ENCODE peak calls at places on chromosomes 11 and 22, in six cellular contexts. E, K, Q, L, X and S are unnamed samples.

GRCh38 chr11:16843307-16843706 is 104.9 kb downstream of the C11orf58 start:
- DNase-seq in L (no peak), X (no peak), K (no peak), Q (no peak), E (no peak), S (no peak)

GRCh38 chr22:36304429-36304828 is 51.5 kb downstream of the APOL1 start:
- DNase-seq in E (no peak), K (no peak), L (peak), X (no peak), Q (no peak), S (no peak)

GRCh38 chr11:7513210-7514098 is at the start of gene PPFIBP2:
- DNase-seq in K (no peak), L (peak), Q (peak), X (peak), E (peak), S (peak)

GRCh38 chr11:112453601-112454577 is 193.2 kb upstream of the PLET1 start:
- DNase-seq in L (peak), K (no peak), E (peak), Q (peak), X (peak), S (peak)

GRCh38 chr22:44382461-44383038 is 69.8 kb upstream of the SHISAL1 start:
- DNase-seq in L (no peak), Q (no peak), K (no peak), X (no peak), E (no peak), S (no peak)

GRCh38 chr11:41382927-41383326 is 76.5 kb downstream of the LRRC4C start:
- DNase-seq in Q (no peak), L (no peak), K (no peak), E (no peak), X (no peak), S (no peak)

GRCh38 chr11:100689141-100689540 is 2.1 kb downstream of the ARHGAP42 start:
- DNase-seq in Q (no peak), L (no peak), K (no peak), E (no peak), X (no peak), S (no peak)

GRCh38 chr11:68954970-68955958 is 25.5 kb downstream of the MRGPRD start:
- DNase-seq in L (peak), K (no peak), Q (no peak), E (no peak), X (peak), S (no peak)

GRCh38 chr22:19103881-19104821 is 18.1 kb downstream of the DGCR2 start:
- DNase-seq in E (no peak), X (no peak), L (peak), Q (no peak), K (no peak), S (no peak)

GRCh38 chr11:62574363-62575057 is 819 bp upstream of the EEF1G start:
- DNase-seq in E (no peak), L (peak), Q (no peak), K (no peak), X (peak), S (no peak)

GRCh38 chr11:90722552-90723190 is 499.8 kb upstream of the CHORDC1 start:
- DNase-seq in E (no peak), L (no peak), Q (no peak), K (no peak), X (no peak), S (no peak)

GRCh38 chr22:24466831-24467249 is 28.3 kb upstream of the UPB1 start:
- DNase-seq in X (peak), Q (no peak), K (no peak), E (no peak), L (peak), S (peak)

GRCh38 chr22:44642096-44642644 is 59.8 kb upstream of the PRR5 start:
- DNase-seq in Q (no peak), X (no peak), E (no peak), L (no peak), K (no peak), S (no peak)

GRCh38 chr11:109015283-109015682 is 350.4 kb downstream of the DDX10 start:
- DNase-seq in E (no peak), K (no peak), Q (no peak), L (peak), X (no peak), S (peak)

GRCh38 chr11:121416909-121417567 is 35.1 kb upstream of the SORL1 start:
- DNase-seq in E (peak), L (peak), Q (peak), X (peak), K (peak), S (peak)

GRCh38 chr11:105201166-105201565 is 61.6 kb upstream of the CARD18 start:
- DNase-seq in K (no peak), X (no peak), L (no peak), Q (no peak), E (no peak), S (no peak)

GRCh38 chr22:39236321-39237275 is 8.2 kb downstream of the PDGFB start:
- DNase-seq in X (no peak), K (no peak), E (no peak), Q (no peak), L (no peak), S (no peak)

GRCh38 chr11:83816572-83817187 is 530.5 kb upstream of the CCDC90B start:
- DNase-seq in X (no peak), K (no peak), L (peak), E (no peak), Q (no peak), S (no peak)

GRCh38 chr22:30224161-30224857 is 22.2 kb downstream of the LIF start:
- DNase-seq in E (no peak), L (no peak), K (peak), X (peak), Q (no peak), S (peak)

GRCh38 chr22:27474711-27475547 is 326.6 kb downstream of the MN1 start:
- DNase-seq in E (no peak), Q (no peak), K (peak), L (peak), X (peak), S (peak)

GRCh38 chr11:16778286-16778685 is 39.8 kb downstream of the C11orf58 start:
- DNase-seq in Q (no peak), X (no peak), K (no peak), L (no peak), E (no peak), S (no peak)

GRCh38 chr11:128303383-128303782 is 284.0 kb downstream of the ETS1 start:
- DNase-seq in K (no peak), Q (no peak), E (no peak), X (no peak), L (no peak), S (no peak)

GRCh38 chr11:72278911-72279310 is 34.9 kb upstream of the PHOX2A start:
- DNase-seq in K (no peak), L (peak), E (no peak), X (no peak), Q (no peak), S (peak)

GRCh38 chr11:44568706-44569473 is 3.4 kb downstream of the CD82 start:
- DNase-seq in Q (peak), K (no peak), E (peak), X (peak), L (peak), S (peak)

GRCh38 chr11:31874631-31875191 is 63.6 kb upstream of the PAX6 start:
- DNase-seq in X (no peak), L (no peak), Q (no peak), K (no peak), E (no peak), S (no peak)

GRCh38 chr22:22207845-22208564 is 36.6 kb upstream of the VPREB1 start:
- DNase-seq in E (peak), L (peak), X (peak), K (peak), Q (peak), S (peak)

GRCh38 chr11:91926967-91927366 is 297.7 kb upstream of the FAT3 start:
- DNase-seq in L (no peak), K (no peak), Q (no peak), X (no peak), E (no peak), S (no peak)

GRCh38 chr11:128544625-128545024 is 42.7 kb downstream of the ETS1 start:
- DNase-seq in X (no peak), E (peak), L (peak), K (no peak), Q (no peak), S (no peak)

GRCh38 chr22:28669388-28669787 is 10.3 kb downstream of the TTC28 start:
- DNase-seq in Q (no peak), L (no peak), K (no peak), X (no peak), E (no peak), S (no peak)

GRCh38 chr11:10414181-10414580 is 40.9 kb upstream of the AMPD3 start:
- DNase-seq in E (no peak), Q (no peak), X (no peak), K (no peak), L (no peak), S (no peak)

GRCh38 chr22:47408409-47408808 is 646.0 kb downstream of the TBC1D22A start:
- DNase-seq in E (no peak), K (no peak), Q (no peak), X (no peak), L (no peak), S (no peak)

GRCh38 chr11:47413908-47414684 is 5.7 kb downstream of the SLC39A13 start:
- DNase-seq in L (peak), K (no peak), Q (no peak), X (no peak), E (no peak), S (no peak)

GRCh38 chr11:116177521-116178220 is 595.1 kb downstream of the BUD13 start:
- DNase-seq in L (no peak), K (no peak), E (no peak), X (no peak), Q (no peak), S (no peak)

GRCh38 chr11:118806400-118806799 is 15.4 kb upstream of the DDX6 start:
- DNase-seq in Q (no peak), E (no peak), K (no peak), X (no peak), L (no peak), S (no peak)

GRCh38 chr11:122676638-122677037 is 21.1 kb downstream of the UBASH3B start:
- DNase-seq in Q (no peak), K (no peak), E (peak), L (no peak), X (peak), S (peak)

GRCh38 chr11:3091846-3092602 is 34.8 kb upstream of the CARS1 start:
- DNase-seq in Q (peak), K (peak), L (peak), X (peak), E (peak), S (peak)